ENCODE peak calls at places on chromosomes 3 and 15, in nine cellular contexts. Q, O, G, V, Y, X, F, K and R are unnamed samples.

GRCh38 chr15:51736646-51737537 is 563 bp downstream of the LYSMD2 start:
- DNase-seq in Q (peak), O (no peak), G (peak), V (peak), Y (no peak), X (peak), F (no peak), K (peak), R (peak)

GRCh38 chr15:98731712-98732450 is 83.5 kb downstream of the IGF1R start:
- DNase-seq in Q (no peak), O (no peak), G (no peak), V (no peak), Y (no peak), X (no peak), F (no peak), K (no peak), R (peak)

GRCh38 chr3:123633530-123633929 is 48.7 kb upstream of the HACD2 start:
- DNase-seq in Q (no peak), O (peak), G (no peak), V (no peak), Y (no peak), X (no peak), F (peak), K (peak), R (no peak)

GRCh38 chr15:58584789-58585461 is 153.1 kb downstream of the LIPC start:
- DNase-seq in Q (no peak), O (no peak), G (no peak), V (no peak), Y (no peak), X (no peak), F (no peak), K (no peak), R (no peak)

GRCh38 chr3:87082806-87083440 is 92.0 kb upstream of the VGLL3 start:
- DNase-seq in Q (no peak), O (peak), G (no peak), V (no peak), Y (peak), X (peak), F (peak), K (peak), R (no peak)

GRCh38 chr3:53257465-53257864 is 1.6 kb upstream of the TKT start:
- DNase-seq in Q (no peak), O (no peak), G (no peak), V (no peak), Y (no peak), X (no peak), F (no peak), K (no peak), R (no peak)

GRCh38 chr15:95169701-95170459 is 938.5 kb downstream of the MCTP2 start:
- DNase-seq in Q (no peak), O (peak), G (no peak), V (no peak), Y (peak), X (no peak), F (peak), K (no peak), R (no peak)

GRCh38 chr3:59809750-59810444 is 760.1 kb upstream of the CFAP20DC start:
- DNase-seq in Q (no peak), O (peak), G (no peak), V (no peak), Y (no peak), X (no peak), F (peak), K (peak), R (no peak)

GRCh38 chr15:22257047-22257667 is 176.8 kb downstream of the OR4M2 start:
- DNase-seq in Q (peak), O (no peak), G (no peak), V (no peak), Y (no peak), X (no peak), F (peak), K (no peak), R (no peak)

GRCh38 chr3:187954486-187955075 is 199.4 kb upstream of the LPP start:
- DNase-seq in Q (no peak), O (no peak), G (no peak), V (no peak), Y (no peak), X (no peak), F (peak), K (peak), R (no peak)

GRCh38 chr3:107441617-107442016 is 64.4 kb downstream of the CCDC54 start:
- DNase-seq in Q (no peak), O (peak), G (no peak), V (no peak), Y (no peak), X (no peak), F (peak), K (peak), R (no peak)

GRCh38 chr3:11954312-11954934 is 49.8 kb upstream of the SYN2 start:
- DNase-seq in Q (peak), O (peak), G (no peak), V (no peak), Y (no peak), X (peak), F (peak), K (no peak), R (no peak)

GRCh38 chr3:139554628-139555027 is 15.1 kb upstream of the RBP1 start:
- DNase-seq in Q (no peak), O (no peak), G (no peak), V (no peak), Y (no peak), X (no peak), F (no peak), K (no peak), R (no peak)

GRCh38 chr15:69978603-69979002 is 119.1 kb downstream of the TLE3 start:
- DNase-seq in Q (no peak), O (no peak), G (no peak), V (no peak), Y (no peak), X (no peak), F (no peak), K (no peak), R (no peak)

GRCh38 chr15:69980311-69981059 is 117.2 kb downstream of the TLE3 start:
- DNase-seq in Q (no peak), O (no peak), G (no peak), V (no peak), Y (no peak), X (no peak), F (no peak), K (no peak), R (no peak)

GRCh38 chr15:69979783-69980182 is 117.9 kb downstream of the TLE3 start:
- DNase-seq in Q (no peak), O (no peak), G (peak), V (no peak), Y (no peak), X (no peak), F (no peak), K (no peak), R (no peak)

GRCh38 chr15:69982037-69982436 is 115.7 kb downstream of the TLE3 start:
- DNase-seq in Q (no peak), O (no peak), G (no peak), V (no peak), Y (no peak), X (no peak), F (no peak), K (no peak), R (no peak)

DNA sequence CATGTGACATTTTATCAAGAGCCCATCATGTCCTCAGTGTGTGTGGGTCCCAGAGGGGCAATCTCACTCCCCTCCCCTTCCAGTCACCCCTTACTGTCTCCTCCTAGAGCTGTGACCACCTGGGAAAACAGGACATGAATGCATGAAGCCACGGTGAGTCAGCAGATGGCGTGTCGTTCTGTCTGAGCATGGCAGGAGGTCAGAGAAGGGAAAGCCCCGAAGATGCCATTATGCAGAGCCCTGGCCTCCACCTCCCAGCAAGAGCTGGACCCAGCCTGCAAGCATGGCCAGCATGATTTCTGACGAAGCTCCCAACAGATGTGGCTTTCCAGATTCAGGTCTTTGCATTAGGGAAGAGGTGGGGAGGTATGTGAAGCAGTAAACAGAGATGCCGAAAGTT is 118.4 kb downstream of the TLE3 start:
- DNase-seq in Q (no peak), O (no peak), G (peak), V (no peak), Y (no peak), X (no peak), F (peak), K (peak), R (peak)
- TF ChIP-seq CTCF in Q (no peak), O (no peak), G (no peak), V (peak), Y (no peak), X (peak), F (no peak), K (no peak), R (no peak)

GRCh38 chr3:41288785-41289184 is 89.5 kb downstream of the CTNNB1 start:
- DNase-seq in Q (no peak), O (no peak), G (no peak), V (no peak), Y (no peak), X (no peak), F (no peak), K (no peak), R (no peak)

GRCh38 chr3:41290736-41291135 is 91.4 kb downstream of the CTNNB1 start:
- DNase-seq in Q (no peak), O (peak), G (no peak), V (no peak), Y (no peak), X (no peak), F (no peak), K (no peak), R (no peak)

GRCh38 chr3:41290306-41290705 is 91.0 kb downstream of the CTNNB1 start:
- DNase-seq in Q (no peak), O (no peak), G (no peak), V (no peak), Y (no peak), X (no peak), F (no peak), K (no peak), R (no peak)

DNA sequence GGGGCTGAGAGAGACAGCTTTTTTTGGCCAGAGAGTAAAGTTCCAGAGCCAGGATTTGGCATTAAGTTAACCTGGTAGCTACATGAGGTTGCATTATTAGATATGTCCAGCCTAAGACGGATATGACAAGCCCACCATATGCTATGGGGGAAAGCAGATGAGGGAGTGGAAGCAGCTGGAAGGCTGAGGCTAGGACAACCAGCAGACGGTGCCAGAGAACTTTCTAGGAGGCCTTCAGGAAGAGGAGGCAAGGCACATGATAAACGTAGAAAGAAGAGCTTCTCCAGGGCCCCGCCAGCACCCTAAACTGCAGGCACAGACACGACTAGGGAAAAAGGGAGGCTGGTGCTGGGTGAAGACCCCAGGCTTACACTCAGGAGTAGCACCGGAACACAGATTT is 87.0 kb downstream of the CTNNB1 start:
- DNase-seq in Q (no peak), O (peak), G (no peak), V (no peak), Y (no peak), X (no peak), F (no peak), K (no peak), R (no peak)
- TF ChIP-seq CTCF in Q (no peak), O (peak), G (no peak), V (no peak), Y (no peak), X (no peak), F (no peak), K (no peak), R (no peak)

DNA sequence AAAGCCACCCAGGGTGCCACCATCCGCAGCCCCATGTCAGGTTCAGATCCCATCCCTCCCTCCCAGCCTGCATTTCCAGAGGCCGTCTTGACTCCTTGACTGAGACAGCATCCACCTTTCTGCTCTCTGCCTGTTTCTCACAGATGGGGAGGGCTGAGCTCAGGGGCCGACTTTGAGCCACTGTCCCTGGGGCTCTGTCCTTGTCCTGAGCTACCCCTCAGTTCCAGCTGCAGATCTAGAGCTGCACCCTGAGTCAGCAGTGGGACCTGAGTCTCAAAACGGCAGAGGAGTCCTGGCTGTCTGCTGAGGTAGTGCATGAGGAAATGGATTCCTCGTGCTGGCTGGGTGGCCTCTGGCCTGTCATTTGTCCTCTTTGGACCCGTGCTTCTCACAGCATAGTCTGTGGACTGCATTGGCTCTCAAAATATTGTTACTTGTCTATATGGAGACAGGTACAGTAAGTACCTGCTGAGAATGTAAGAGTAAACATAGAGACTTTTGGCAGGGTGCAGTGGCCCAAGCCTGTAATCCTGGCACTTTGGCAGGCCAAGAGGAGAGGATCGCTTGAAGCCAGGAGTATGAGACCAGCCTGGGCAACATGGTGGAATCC is 22.3 kb downstream of the RPLP1 start:
- DNase-seq in Q (no peak), O (no peak), G (no peak), V (no peak), Y (no peak), X (no peak), F (no peak), K (peak), R (no peak)
- TF ChIP-seq CTCF in Q (no peak), O (no peak), G (no peak), V (no peak), Y (no peak), X (no peak), F (no peak), K (peak), R (no peak)

GRCh38 chr3:162865466-162865865 is 1368.9 kb downstream of the OTOL1 start:
- DNase-seq in Q (no peak), O (peak), G (no peak), V (no peak), Y (no peak), X (no peak), F (no peak), K (no peak), R (no peak)
- TF ChIP-seq CTCF in Q (no peak), O (peak), G (no peak), V (no peak), Y (no peak), X (no peak), F (no peak), K (no peak), R (no peak)

GRCh38 chr15:27804569-27805260 is 294.4 kb downstream of the OCA2 start:
- DNase-seq in Q (no peak), O (no peak), G (no peak), V (no peak), Y (no peak), X (no peak), F (no peak), K (no peak), R (no peak)

GRCh38 chr15:27806396-27806795 is 292.7 kb downstream of the OCA2 start:
- DNase-seq in Q (no peak), O (no peak), G (no peak), V (no peak), Y (no peak), X (no peak), F (no peak), K (no peak), R (no peak)

GRCh38 chr15:27813139-27813538 is 286.0 kb downstream of the OCA2 start:
- DNase-seq in Q (no peak), O (no peak), G (no peak), V (no peak), Y (no peak), X (no peak), F (no peak), K (no peak), R (no peak)

GRCh38 chr15:27805261-27806220 is 293.6 kb downstream of the OCA2 start:
- DNase-seq in Q (no peak), O (no peak), G (no peak), V (no peak), Y (no peak), X (no peak), F (no peak), K (no peak), R (no peak)

GRCh38 chr15:27808182-27808581 is 290.9 kb downstream of the OCA2 start:
- DNase-seq in Q (no peak), O (no peak), G (no peak), V (no peak), Y (no peak), X (no peak), F (no peak), K (no peak), R (no peak)
- TF ChIP-seq CTCF in Q (no peak), O (no peak), G (no peak), V (no peak), Y (no peak), X (no peak), F (no peak), K (no peak), R (no peak)

DNA sequence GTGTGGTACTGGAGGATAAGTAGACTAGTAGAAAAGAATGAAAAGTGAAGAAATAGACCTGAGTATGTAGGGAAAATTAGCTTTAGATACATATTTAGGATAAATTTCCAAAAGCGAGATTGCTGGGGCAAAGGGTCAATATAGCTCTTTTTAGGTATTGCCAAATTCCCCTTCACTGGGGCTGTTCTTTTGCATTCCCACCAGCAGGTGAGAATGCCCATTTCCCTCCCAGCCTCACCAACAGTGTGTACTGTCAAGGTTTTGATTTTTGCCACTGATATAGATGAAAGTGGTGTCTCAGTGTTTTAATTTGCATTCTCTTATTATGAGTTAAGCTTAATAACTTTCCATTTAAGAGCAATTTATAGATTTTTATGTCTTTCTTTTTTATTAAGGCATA is 35.7 kb upstream of the BHLHE40 start:
- DNase-seq in Q (no peak), O (no peak), G (no peak), V (no peak), Y (no peak), X (no peak), F (no peak), K (no peak), R (no peak)
- TF ChIP-seq CTCF in Q (no peak), O (peak), G (no peak), V (peak), Y (peak), X (peak), F (peak), K (peak), R (no peak)

DNA sequence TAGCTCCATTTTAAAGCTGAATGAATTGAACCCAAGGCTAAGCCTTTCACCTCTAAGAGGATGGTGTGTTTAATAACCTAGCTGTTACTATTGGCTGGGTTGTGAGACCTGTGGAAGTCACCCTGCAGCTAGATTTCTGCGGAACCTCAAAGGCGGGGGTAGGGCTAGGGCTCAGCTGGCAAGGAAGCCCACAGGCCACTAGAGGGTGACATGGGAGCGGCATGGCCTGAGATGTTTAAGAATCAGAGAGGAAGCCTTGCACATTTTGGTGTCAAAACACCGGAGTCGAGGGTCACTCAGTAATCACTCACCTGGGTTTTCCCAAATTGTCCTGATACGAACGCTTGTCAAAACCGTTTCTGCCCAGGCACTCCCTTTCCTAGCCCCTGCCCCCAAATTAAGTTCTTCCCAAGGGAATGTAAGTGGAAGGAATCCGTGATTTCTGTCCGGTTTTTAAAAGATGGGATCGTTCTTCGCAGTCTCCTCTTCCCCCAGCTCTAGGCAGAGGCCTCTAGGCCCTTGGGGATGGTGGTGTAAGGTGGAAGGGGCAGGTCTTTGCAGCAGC is 3.8 kb upstream of the ACAD9 start:
- DNase-seq in Q (no peak), O (peak), G (no peak), V (peak), Y (peak), X (peak), F (no peak), K (peak), R (peak)
- TF ChIP-seq CTCF in Q (no peak), O (peak), G (peak), V (peak), Y (peak), X (peak), F (peak), K (peak), R (peak)

DNA sequence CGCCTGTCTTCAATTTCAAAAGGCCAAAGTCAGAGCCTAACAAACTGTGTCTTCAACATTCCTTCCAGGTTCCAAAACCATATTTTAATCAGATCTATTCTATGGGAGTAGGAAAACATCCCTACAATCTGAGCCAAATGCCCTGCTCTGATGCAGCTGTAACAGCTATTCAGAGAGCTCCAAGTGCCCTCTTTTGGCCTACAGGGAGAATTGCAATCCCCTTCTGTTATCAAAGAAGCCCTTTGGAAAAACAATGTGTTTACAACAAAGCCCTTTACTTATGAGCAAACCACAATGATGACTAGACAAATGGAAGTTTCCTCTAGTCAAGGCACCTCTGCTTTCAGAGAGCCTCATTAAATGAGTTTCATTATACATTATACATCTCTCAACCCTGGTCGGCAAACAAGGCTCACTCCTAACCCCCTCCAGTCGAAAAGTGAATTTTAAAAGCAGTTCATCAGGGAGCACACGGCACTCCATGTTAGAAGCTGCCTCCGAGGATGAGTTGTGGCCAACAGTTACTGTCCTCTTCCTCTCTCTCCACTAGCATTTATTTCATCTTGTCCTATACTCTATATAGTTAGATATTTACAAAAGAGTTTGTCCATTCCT is 42.6 kb upstream of the TMCO5A start:
- DNase-seq in Q (no peak), O (peak), G (no peak), V (no peak), Y (peak), X (no peak), F (peak), K (peak), R (no peak)
- TF ChIP-seq CTCF in Q (no peak), O (peak), G (peak), V (peak), Y (peak), X (peak), F (peak), K (peak), R (peak)